ENCODE peak calls at places on chromosomes 4 and X, in ten cellular contexts. Y is left colon; G is effector CD4-positive, alpha-beta T cell; T is left lung; W is HTR-8/SVneo; B is SK-MEL-5; J is ACHN; I is HT1080; H is OCI-LY7; N is NCI-H1092 treated with DMSO at 0.1 percent for 48 hours. D is an unnamed sample.

GRCh38 chr4:112552668-112553067 is 36.7 kb upstream of the NEUROG2 start:
- DNase-seq in Y (no peak), G (no peak), T (no peak), W (peak; percentile 6), B (no peak), J (peak; percentile 81), I (peak; percentile 46), H (no peak), N (no peak), D (no peak)

GRCh38 chrX:85052636-85053343 is 49.1 kb downstream of the APOOL start:
- DNase-seq in Y (no peak), G (no peak), T (no peak), W (no peak), B (peak; percentile 23), J (peak; percentile 40), I (peak; percentile 56), H (peak; percentile 1), N (no peak), D (no peak)

GRCh38 chrX:132401935-132402334 is 86.9 kb downstream of the MBNL3 start:
- DNase-seq in Y (no peak), G (no peak), T (no peak), W (no peak), B (no peak), J (no peak), I (peak; percentile 24), H (no peak), N (no peak), D (no peak)

GRCh38 chr4:69823481-69824186 is 36.3 kb downstream of the SULT1E1 start:
- DNase-seq in Y (peak; percentile 84), G (peak; percentile 30), T (no peak), W (no peak), B (peak; percentile 43), J (peak; percentile 20), I (peak; percentile 49), H (peak; percentile 18), N (peak; percentile 28), D (peak; percentile 33)

GRCh38 chrX:42695800-42696358 is 82.1 kb downstream of the PPP1R2C start:
- DNase-seq in Y (no peak), G (no peak), T (no peak), W (no peak), B (no peak), J (peak; percentile 4), I (no peak), H (no peak), N (no peak), D (no peak)

GRCh38 chr4:68342139-68342538 is 7.8 kb downstream of the YTHDC1 start:
- DNase-seq in Y (no peak), G (no peak), T (peak; percentile 24), W (no peak), B (peak; percentile 1), J (no peak), I (peak; percentile 26), H (no peak), N (no peak), D (no peak)

GRCh38 chrX:150143721-150144440 is 205.6 kb upstream of the EOLA2 start:
- DNase-seq in Y (no peak), G (no peak), T (no peak), W (no peak), B (no peak), J (no peak), I (no peak), H (no peak), N (no peak), D (no peak)

GRCh38 chr4:13541720-13542576 is 2.4 kb downstream of the NKX3-2 start:
- DNase-seq in Y (peak; percentile 69), G (no peak), T (no peak), W (no peak), B (no peak), J (no peak), I (no peak), H (no peak), N (peak; percentile 36), D (no peak)

GRCh38 chr4:38333219-38333618 is 330.8 kb upstream of the KLF3 start:
- DNase-seq in Y (no peak), G (no peak), T (no peak), W (no peak), B (no peak), J (no peak), I (no peak), H (no peak), N (no peak), D (no peak)

GRCh38 chrX:109770780-109771179 is 37.7 kb upstream of the ACSL4 start:
- DNase-seq in Y (no peak), G (no peak), T (no peak), W (no peak), B (no peak), J (no peak), I (no peak), H (no peak), N (no peak), D (no peak)

GRCh38 chrX:120251471-120252011 is 929 bp downstream of the ZBTB33 start:
- DNase-seq in Y (peak; percentile 38), G (no peak), T (peak; percentile 33), W (no peak), B (peak; percentile 13), J (peak; percentile 9), I (peak; percentile 21), H (peak; percentile 58), N (peak; percentile 47), D (no peak)

GRCh38 chrX:100409316-100410082 is 574 bp downstream of the PCDH19 start:
- DNase-seq in Y (no peak), G (no peak), T (no peak), W (no peak), B (no peak), J (no peak), I (no peak), H (no peak), N (no peak), D (no peak)

GRCh38 chr4:65287071-65287470 is 383.2 kb downstream of the EPHA5 start:
- DNase-seq in Y (no peak), G (no peak), T (no peak), W (no peak), B (no peak), J (no peak), I (no peak), H (no peak), N (no peak), D (no peak)

GRCh38 chr4:166422475-166422874 is 549.4 kb downstream of the TLL1 start:
- DNase-seq in Y (no peak), G (no peak), T (no peak), W (peak; percentile 4), B (no peak), J (peak; percentile 21), I (peak; percentile 79), H (no peak), N (no peak), D (no peak)

GRCh38 chrX:115894087-115894486 is 276.5 kb upstream of the AGTR2 start:
- DNase-seq in Y (no peak), G (no peak), T (peak; percentile 24), W (no peak), B (peak; percentile 25), J (peak; percentile 28), I (peak; percentile 15), H (no peak), N (peak; percentile 69), D (no peak)

GRCh38 chrX:118523920-118524319 is 28.3 kb downstream of the DOCK11 start:
- DNase-seq in Y (no peak), G (peak; percentile 47), T (no peak), W (no peak), B (no peak), J (no peak), I (no peak), H (no peak), N (no peak), D (peak; percentile 37)